ENCODE peak calls at places on chromosomes 12 and 14, in five cellular contexts. One of them, this sample, is unnamed.

GRCh38 chr14:29310210-29310609 is 543.6 kb downstream of the FOXG1 start:
- DNase-seq in heart right ventricle: no peak
- DNase-seq in stimulated activated effector memory CD8-positive, alpha-beta T cell treated with anti-CD3 and anti-CD28 coated beads, Interleukin-12 subunit alpha, Interleukin-12 subunit beta, amount 100 ng/mL, for 72 hours: no peak
- DNase-seq in H9: no peak
- DNase-seq in retina: no peak
- DNase-seq in this sample: no peak

GRCh38 chr12:125549171-125549570 is 483.9 kb downstream of the AACS start:
- DNase-seq in heart right ventricle: no peak
- DNase-seq in stimulated activated effector memory CD8-positive, alpha-beta T cell treated with anti-CD3 and anti-CD28 coated beads, Interleukin-12 subunit alpha, Interleukin-12 subunit beta, amount 100 ng/mL, for 72 hours: no peak
- DNase-seq in H9: no peak
- DNase-seq in retina: no peak
- DNase-seq in this sample: no peak

GRCh38 chr12:57458665-57459054 is 925 bp upstream of the GLI1 start:
- DNase-seq in heart right ventricle: no peak
- DNase-seq in stimulated activated effector memory CD8-positive, alpha-beta T cell treated with anti-CD3 and anti-CD28 coated beads, Interleukin-12 subunit alpha, Interleukin-12 subunit beta, amount 100 ng/mL, for 72 hours: no peak
- DNase-seq in H9: no peak
- DNase-seq in retina: no peak
- DNase-seq in this sample: no peak

GRCh38 chr12:53120685-53121525 is 17.6 kb downstream of the SOAT2 start:
- DNase-seq in heart right ventricle: no peak
- DNase-seq in stimulated activated effector memory CD8-positive, alpha-beta T cell treated with anti-CD3 and anti-CD28 coated beads, Interleukin-12 subunit alpha, Interleukin-12 subunit beta, amount 100 ng/mL, for 72 hours: no peak
- DNase-seq in H9: no peak
- DNase-seq in retina: no peak
- DNase-seq in this sample: no peak

GRCh38 chr12:91482231-91482630 is 299.6 kb upstream of the DCN start:
- DNase-seq in heart right ventricle: no peak
- DNase-seq in stimulated activated effector memory CD8-positive, alpha-beta T cell treated with anti-CD3 and anti-CD28 coated beads, Interleukin-12 subunit alpha, Interleukin-12 subunit beta, amount 100 ng/mL, for 72 hours: no peak
- DNase-seq in H9: no peak
- DNase-seq in retina: no peak
- DNase-seq in this sample: no peak

GRCh38 chr14:37590096-37590809 is 4.8 kb downstream of the FOXA1 start:
- DNase-seq in heart right ventricle: no peak
- DNase-seq in stimulated activated effector memory CD8-positive, alpha-beta T cell treated with anti-CD3 and anti-CD28 coated beads, Interleukin-12 subunit alpha, Interleukin-12 subunit beta, amount 100 ng/mL, for 72 hours: no peak
- DNase-seq in H9: no peak
- DNase-seq in retina: no peak
- DNase-seq in this sample: no peak

GRCh38 chr14:96634481-96634880 is 132.3 kb downstream of the PAPOLA start:
- DNase-seq in heart right ventricle: no peak
- DNase-seq in stimulated activated effector memory CD8-positive, alpha-beta T cell treated with anti-CD3 and anti-CD28 coated beads, Interleukin-12 subunit alpha, Interleukin-12 subunit beta, amount 100 ng/mL, for 72 hours: peak
- DNase-seq in H9: no peak
- DNase-seq in retina: no peak
- DNase-seq in this sample: no peak

GRCh38 chr12:72673853-72674252 is 401.7 kb downstream of the TRHDE start:
- DNase-seq in heart right ventricle: no peak
- DNase-seq in stimulated activated effector memory CD8-positive, alpha-beta T cell treated with anti-CD3 and anti-CD28 coated beads, Interleukin-12 subunit alpha, Interleukin-12 subunit beta, amount 100 ng/mL, for 72 hours: no peak
- DNase-seq in H9: no peak
- DNase-seq in retina: no peak
- DNase-seq in this sample: no peak

GRCh38 chr12:92466391-92467305 is 236.1 kb upstream of the PLEKHG7 start:
- DNase-seq in heart right ventricle: no peak
- DNase-seq in stimulated activated effector memory CD8-positive, alpha-beta T cell treated with anti-CD3 and anti-CD28 coated beads, Interleukin-12 subunit alpha, Interleukin-12 subunit beta, amount 100 ng/mL, for 72 hours: no peak
- DNase-seq in H9: peak
- DNase-seq in retina: peak
- DNase-seq in this sample: peak

GRCh38 chr12:124345795-124346194 is 50.9 kb downstream of the RFLNA start:
- DNase-seq in heart right ventricle: no peak
- DNase-seq in stimulated activated effector memory CD8-positive, alpha-beta T cell treated with anti-CD3 and anti-CD28 coated beads, Interleukin-12 subunit alpha, Interleukin-12 subunit beta, amount 100 ng/mL, for 72 hours: no peak
- DNase-seq in H9: no peak
- DNase-seq in retina: no peak
- DNase-seq in this sample: no peak

GRCh38 chr14:89660183-89660582 is 243.2 kb upstream of the FOXN3 start:
- DNase-seq in heart right ventricle: no peak
- DNase-seq in stimulated activated effector memory CD8-positive, alpha-beta T cell treated with anti-CD3 and anti-CD28 coated beads, Interleukin-12 subunit alpha, Interleukin-12 subunit beta, amount 100 ng/mL, for 72 hours: no peak
- DNase-seq in H9: no peak
- DNase-seq in retina: no peak
- DNase-seq in this sample: no peak

GRCh38 chr12:16184691-16185090 is 92.8 kb downstream of the SLC15A5 start:
- DNase-seq in heart right ventricle: no peak
- DNase-seq in stimulated activated effector memory CD8-positive, alpha-beta T cell treated with anti-CD3 and anti-CD28 coated beads, Interleukin-12 subunit alpha, Interleukin-12 subunit beta, amount 100 ng/mL, for 72 hours: no peak
- DNase-seq in H9: no peak
- DNase-seq in retina: peak
- DNase-seq in this sample: peak

GRCh38 chr12:54000105-54000773 is at the start of gene HOXC9:
- DNase-seq in heart right ventricle: no peak
- DNase-seq in stimulated activated effector memory CD8-positive, alpha-beta T cell treated with anti-CD3 and anti-CD28 coated beads, Interleukin-12 subunit alpha, Interleukin-12 subunit beta, amount 100 ng/mL, for 72 hours: no peak
- DNase-seq in H9: no peak
- DNase-seq in retina: peak
- DNase-seq in this sample: no peak

GRCh38 chr14:48373993-48374392 is 698.6 kb upstream of the MDGA2 start:
- DNase-seq in heart right ventricle: no peak
- DNase-seq in stimulated activated effector memory CD8-positive, alpha-beta T cell treated with anti-CD3 and anti-CD28 coated beads, Interleukin-12 subunit alpha, Interleukin-12 subunit beta, amount 100 ng/mL, for 72 hours: no peak
- DNase-seq in H9: no peak
- DNase-seq in retina: no peak
- DNase-seq in this sample: no peak

GRCh38 chr12:47741340-47741703 is 16.0 kb upstream of the ENDOU start:
- DNase-seq in heart right ventricle: peak
- DNase-seq in stimulated activated effector memory CD8-positive, alpha-beta T cell treated with anti-CD3 and anti-CD28 coated beads, Interleukin-12 subunit alpha, Interleukin-12 subunit beta, amount 100 ng/mL, for 72 hours: peak
- DNase-seq in H9: no peak
- DNase-seq in retina: no peak
- DNase-seq in this sample: no peak

GRCh38 chr14:35365130-35366047 is 39.2 kb downstream of the NFKBIA start:
- DNase-seq in heart right ventricle: no peak
- DNase-seq in stimulated activated effector memory CD8-positive, alpha-beta T cell treated with anti-CD3 and anti-CD28 coated beads, Interleukin-12 subunit alpha, Interleukin-12 subunit beta, amount 100 ng/mL, for 72 hours: peak
- DNase-seq in H9: no peak
- DNase-seq in retina: no peak
- DNase-seq in this sample: no peak

GRCh38 chr12:4187916-4188315 is 85.6 kb upstream of the CCND2 start:
- DNase-seq in heart right ventricle: no peak
- DNase-seq in stimulated activated effector memory CD8-positive, alpha-beta T cell treated with anti-CD3 and anti-CD28 coated beads, Interleukin-12 subunit alpha, Interleukin-12 subunit beta, amount 100 ng/mL, for 72 hours: no peak
- DNase-seq in H9: no peak
- DNase-seq in retina: no peak
- DNase-seq in this sample: no peak

GRCh38 chr12:103798586-103798985 is 42.4 kb downstream of the NT5DC3 start:
- DNase-seq in heart right ventricle: no peak
- DNase-seq in stimulated activated effector memory CD8-positive, alpha-beta T cell treated with anti-CD3 and anti-CD28 coated beads, Interleukin-12 subunit alpha, Interleukin-12 subunit beta, amount 100 ng/mL, for 72 hours: no peak
- DNase-seq in H9: no peak
- DNase-seq in retina: no peak
- DNase-seq in this sample: no peak

GRCh38 chr14:76861574-76862255 is 35.5 kb downstream of the LRRC74A start:
- DNase-seq in heart right ventricle: no peak
- DNase-seq in stimulated activated effector memory CD8-positive, alpha-beta T cell treated with anti-CD3 and anti-CD28 coated beads, Interleukin-12 subunit alpha, Interleukin-12 subunit beta, amount 100 ng/mL, for 72 hours: no peak
- DNase-seq in H9: no peak
- DNase-seq in retina: no peak
- DNase-seq in this sample: no peak

GRCh38 chr12:10618338-10618987 is 5.1 kb upstream of the MAGOHB start:
- DNase-seq in heart right ventricle: no peak
- DNase-seq in stimulated activated effector memory CD8-positive, alpha-beta T cell treated with anti-CD3 and anti-CD28 coated beads, Interleukin-12 subunit alpha, Interleukin-12 subunit beta, amount 100 ng/mL, for 72 hours: no peak
- DNase-seq in H9: no peak
- DNase-seq in retina: no peak
- DNase-seq in this sample: no peak

GRCh38 chr12:66885115-66885875 is 206.4 kb upstream of the GRIP1 start:
- DNase-seq in heart right ventricle: no peak
- DNase-seq in stimulated activated effector memory CD8-positive, alpha-beta T cell treated with anti-CD3 and anti-CD28 coated beads, Interleukin-12 subunit alpha, Interleukin-12 subunit beta, amount 100 ng/mL, for 72 hours: no peak
- DNase-seq in H9: peak
- DNase-seq in retina: no peak
- DNase-seq in this sample: peak

GRCh38 chr14:69170848-69171247 is 17.9 kb upstream of the DCAF5 start:
- DNase-seq in heart right ventricle: no peak
- DNase-seq in stimulated activated effector memory CD8-positive, alpha-beta T cell treated with anti-CD3 and anti-CD28 coated beads, Interleukin-12 subunit alpha, Interleukin-12 subunit beta, amount 100 ng/mL, for 72 hours: no peak
- DNase-seq in H9: no peak
- DNase-seq in retina: no peak
- DNase-seq in this sample: no peak

GRCh38 chr14:74855945-74856344 is 20.0 kb downstream of the PROX2 start:
- DNase-seq in heart right ventricle: no peak
- DNase-seq in stimulated activated effector memory CD8-positive, alpha-beta T cell treated with anti-CD3 and anti-CD28 coated beads, Interleukin-12 subunit alpha, Interleukin-12 subunit beta, amount 100 ng/mL, for 72 hours: no peak
- DNase-seq in H9: no peak
- DNase-seq in retina: no peak
- DNase-seq in this sample: no peak

GRCh38 chr14:72679106-72679505 is 214.8 kb downstream of the DPF3 start:
- DNase-seq in heart right ventricle: peak
- DNase-seq in stimulated activated effector memory CD8-positive, alpha-beta T cell treated with anti-CD3 and anti-CD28 coated beads, Interleukin-12 subunit alpha, Interleukin-12 subunit beta, amount 100 ng/mL, for 72 hours: no peak
- DNase-seq in H9: no peak
- DNase-seq in retina: no peak
- DNase-seq in this sample: no peak

GRCh38 chr12:113068312-113068935 is 11.9 kb downstream of the DTX1 start:
- DNase-seq in heart right ventricle: no peak
- DNase-seq in stimulated activated effector memory CD8-positive, alpha-beta T cell treated with anti-CD3 and anti-CD28 coated beads, Interleukin-12 subunit alpha, Interleukin-12 subunit beta, amount 100 ng/mL, for 72 hours: no peak
- DNase-seq in H9: peak
- DNase-seq in retina: no peak
- DNase-seq in this sample: no peak